ENCODE peak calls at places on chromosomes 7 and 10, in nine cellular contexts. V, E, F, G, Y, T, P, L and R are unnamed samples.

GRCh38 chr7:55569797-55570196 is 2.5 kb downstream of the VOPP1 start:
- DNase-seq in V (no peak), E (no peak), F (no peak), G (no peak), Y (peak), T (no peak), P (peak), L (peak), R (no peak)

GRCh38 chr7:130440527-130441365 is at the start of gene CEP41:
- DNase-seq in V (peak), E (peak), F (peak), G (peak), Y (peak), T (peak), P (peak), L (peak), R (peak)

GRCh38 chr10:121741246-121741645 is 143.0 kb upstream of the FGFR2 start:
- DNase-seq in V (no peak), E (no peak), F (no peak), G (no peak), Y (no peak), T (no peak), P (no peak), L (no peak), R (no peak)

GRCh38 chr7:585229-585711 is 65.6 kb upstream of the PDGFA start:
- DNase-seq in V (no peak), E (no peak), F (peak), G (no peak), Y (no peak), T (no peak), P (peak), L (peak), R (no peak)

GRCh38 chr7:100456561-100456957 is 7.5 kb downstream of the SPACDR start:
- DNase-seq in V (no peak), E (no peak), F (no peak), G (no peak), Y (no peak), T (no peak), P (no peak), L (no peak), R (no peak)

GRCh38 chr10:11685787-11686218 is 56.4 kb upstream of the ECHDC3 start:
- DNase-seq in V (no peak), E (peak), F (peak), G (peak), Y (peak), T (peak), P (peak), L (no peak), R (peak)

GRCh38 chr7:76234931-76235441 is 33.3 kb downstream of the SRRM3 start:
- DNase-seq in V (peak), E (peak), F (peak), G (peak), Y (peak), T (peak), P (peak), L (peak), R (peak)

GRCh38 chr10:5550621-5551530 is 26.1 kb downstream of the CALML3 start:
- DNase-seq in V (no peak), E (no peak), F (no peak), G (no peak), Y (no peak), T (no peak), P (no peak), L (no peak), R (no peak)

GRCh38 chr7:26700893-26701292 is 163.5 kb downstream of the SKAP2 start:
- DNase-seq in V (no peak), E (no peak), F (no peak), G (no peak), Y (no peak), T (no peak), P (no peak), L (no peak), R (no peak)